ENCODE peak calls at places on chromosomes 3 and 15, in seven cellular contexts. P, H, Z, M, Y, Q and X are unnamed samples. For H3K4me1, the result is how much of the 10 kb centered on the place peaks cover.

GRCh38 chr15:77454265-77454664 is 33.6 kb downstream of the HMG20A start:
- DNase-seq in P (no peak), H (no peak), Z (no peak), M (no peak), Y (no peak), Q (no peak), X (no peak)

GRCh38 chr3:171088984-171089754 is 62.6 kb upstream of the SLC2A2 start:
- DNase-seq in P (no peak), H (peak), Z (no peak), M (no peak), Y (no peak), Q (no peak), X (no peak)

GRCh38 chr15:73081321-73081958 is 29.2 kb downstream of the NEO1 start:
- DNase-seq in P (peak), H (peak), Z (peak), M (no peak), Y (peak), Q (peak), X (no peak)

GRCh38 chr3:170038434-170039110 is 777 bp downstream of the GPR160 start:
- DNase-seq in P (peak), H (peak), Z (peak), M (no peak), Y (no peak), Q (peak), X (peak)

GRCh38 chr3:188472331-188472730 is 318.4 kb downstream of the LPP start:
- DNase-seq in P (no peak), H (peak), Z (no peak), M (no peak), Y (no peak), Q (no peak), X (no peak)

GRCh38 chr3:128438488-128439072 is 28.1 kb downstream of the DNAJB8 start:
- DNase-seq in P (no peak), H (no peak), Z (peak), M (no peak), Y (no peak), Q (peak), X (no peak)

GRCh38 chr3:10173095-10173925 is 8.6 kb downstream of the IRAK2 start:
- DNase-seq in P (no peak), H (peak), Z (no peak), M (no peak), Y (no peak), Q (no peak), X (no peak)

GRCh38 chr3:45309876-45310275 is 78.5 kb upstream of the LARS2 start:
- DNase-seq in P (no peak), H (no peak), Z (no peak), M (no peak), Y (no peak), Q (no peak), X (no peak)

GRCh38 chr3:69562001-69562400 is 176.1 kb upstream of the FRMD4B start:
- DNase-seq in P (no peak), H (no peak), Z (no peak), M (no peak), Y (no peak), Q (peak), X (no peak)

GRCh38 chr15:47824185-47824584 is 106.9 kb downstream of the SEMA6D start:
- DNase-seq in P (no peak), H (no peak), Z (no peak), M (no peak), Y (no peak), Q (no peak), X (no peak)

GRCh38 chr3:4410174-4410573 is 56.9 kb downstream of the SUMF1 start:
- DNase-seq in P (no peak), H (peak), Z (no peak), M (no peak), Y (no peak), Q (no peak), X (no peak)

GRCh38 chr3:186651678-186652215 is 11.5 kb downstream of the FETUB start:
- DNase-seq in P (no peak), H (no peak), Z (peak), M (no peak), Y (no peak), Q (no peak), X (no peak)

GRCh38 chr15:26838742-26839460 is 28.0 kb upstream of the GABRA5 start:
- DNase-seq in P (no peak), H (peak), Z (peak), M (no peak), Y (no peak), Q (peak), X (no peak)

GRCh38 chr15:71237456-71238188 is 122.4 kb downstream of the THSD4 start:
- DNase-seq in P (no peak), H (peak), Z (no peak), M (no peak), Y (no peak), Q (peak), X (no peak)

GRCh38 chr3:184506579-184506978 is 55.0 kb upstream of the EPHB3 start:
- DNase-seq in P (no peak), H (peak), Z (no peak), M (no peak), Y (no peak), Q (no peak), X (no peak)

GRCh38 chr3:45008117-45008516 is 18.0 kb upstream of the CLEC3B start:
- DNase-seq in P (no peak), H (no peak), Z (no peak), M (no peak), Y (no peak), Q (no peak), X (no peak)

GRCh38 chr3:54870423-54870822 is 57.4 kb downstream of the LRTM1 start:
- DNase-seq in P (no peak), H (peak), Z (peak), M (no peak), Y (peak), Q (peak), X (no peak)

GRCh38 chr3:184639351-184639750 is 72.5 kb downstream of the MAGEF1 start:
- DNase-seq in P (no peak), H (no peak), Z (no peak), M (no peak), Y (no peak), Q (no peak), X (no peak)

GRCh38 chr3:236881-237280 is 40.3 kb downstream of the CHL1 start:
- DNase-seq in P (no peak), H (no peak), Z (no peak), M (no peak), Y (no peak), Q (no peak), X (no peak)

GRCh38 chr3:34207826-34208225 is 409.4 kb downstream of the PDCD6IP start:
- DNase-seq in P (no peak), H (no peak), Z (no peak), M (no peak), Y (no peak), Q (no peak), X (no peak)

GRCh38 chr3:8097690-8098089 is 403.9 kb upstream of the LMCD1 start:
- DNase-seq in P (no peak), H (no peak), Z (no peak), M (no peak), Y (no peak), Q (no peak), X (no peak)

GRCh38 chr15:45199136-45199810 is 11.5 kb upstream of the SHF start:
- DNase-seq in P (peak), H (peak), Z (peak), M (no peak), Y (peak), Q (peak), X (peak)

GRCh38 chr3:33096103-33096868 is 660 bp downstream of the GLB1 start:
- DNase-seq in P (peak), H (peak), Z (peak), M (no peak), Y (peak), Q (peak), X (peak)

GRCh38 chr3:129433565-129433964 is 5.1 kb upstream of the EFCAB12 start:
- DNase-seq in P (no peak), H (no peak), Z (no peak), M (no peak), Y (no peak), Q (no peak), X (no peak)

GRCh38 chr3:79249701-79250100 is 518.1 kb downstream of the ROBO1 start:
- DNase-seq in P (no peak), H (no peak), Z (no peak), M (no peak), Y (no peak), Q (no peak), X (no peak)

GRCh38 chr3:138049157-138049919 is 39.4 kb downstream of the CLDN18 start:
- DNase-seq in P (no peak), H (no peak), Z (no peak), M (no peak), Y (no peak), Q (no peak), X (no peak)

GRCh38 chr3:112634786-112635541 is 6.0 kb downstream of the CCDC80 start:
- DNase-seq in P (no peak), H (no peak), Z (no peak), M (no peak), Y (no peak), Q (no peak), X (no peak)

GRCh38 chr3:157082305-157082981 is 77.5 kb downstream of the CCNL1 start:
- DNase-seq in P (no peak), H (peak), Z (no peak), M (no peak), Y (no peak), Q (no peak), X (no peak)

GRCh38 chr15:69757186-69757585 is 304.6 kb downstream of the RPLP1 start:
- DNase-seq in P (no peak), H (peak), Z (peak), M (no peak), Y (no peak), Q (no peak), X (no peak)
- H3K4me1 ChIP-seq in P (half or more), H (under half), Z (under half), M (under half), Y (under half), Q (under half), X (under half)

GRCh38 chr3:123416647-123417046 is 32.2 kb downstream of the ADCY5 start:
- DNase-seq in P (no peak), H (no peak), Z (no peak), M (no peak), Y (no peak), Q (no peak), X (no peak)
- H3K4me1 ChIP-seq in P (under half), H (under half), Z (under half), M (half or more), Y (under half), Q (under half), X (under half)

GRCh38 chr3:31541102-31541501 is 8.4 kb downstream of the STT3B start:
- DNase-seq in P (peak), H (peak), Z (no peak), M (no peak), Y (no peak), Q (no peak), X (no peak)
- H3K4me1 ChIP-seq in P (half or more), H (under half), Z (under half), M (half or more), Y (half or more), Q (under half), X (under half)

GRCh38 chr15:39788108-39788507 is 5.5 kb upstream of the FSIP1 start:
- DNase-seq in P (no peak), H (no peak), Z (no peak), M (no peak), Y (no peak), Q (no peak), X (no peak)

GRCh38 chr15:39789736-39790135 is 7.1 kb upstream of the FSIP1 start:
- DNase-seq in P (no peak), H (no peak), Z (no peak), M (no peak), Y (no peak), Q (no peak), X (no peak)

GRCh38 chr15:39787479-39787878 is 4.8 kb upstream of the FSIP1 start:
- DNase-seq in P (no peak), H (no peak), Z (no peak), M (no peak), Y (no peak), Q (no peak), X (no peak)

GRCh38 chr15:39786444-39787056 is 3.9 kb upstream of the FSIP1 start:
- DNase-seq in P (peak), H (peak), Z (peak), M (no peak), Y (no peak), Q (peak), X (no peak)

GRCh38 chr15:39788800-39789565 is 6.3 kb upstream of the FSIP1 start:
- DNase-seq in P (no peak), H (no peak), Z (no peak), M (no peak), Y (no peak), Q (no peak), X (no peak)
- H3K4me1 ChIP-seq in P (under half), H (half or more), Z (under half), M (under half), Y (under half), Q (under half), X (under half)